ENCODE peak calls at places on chromosome 19, in four cellular contexts. One of them, this sample, is unnamed.
A peak's percentile ranks its signal among the peaks of the same experiment; 100 is the strongest.

GRCh38 chr19:8355631-8356402 is 8.1 kb upstream of the ANGPTL4 start:
- DNase-seq in GM23338: no peak
- DNase-seq in Panc1: peak; percentile 88
- DNase-seq in A549: no peak
- DNase-seq in this sample: peak; percentile 49

GRCh38 chr19:11578342-11579142 is 1.1 kb upstream of the ACP5 start:
- DNase-seq in GM23338: peak; percentile 67
- DNase-seq in Panc1: no peak
- DNase-seq in A549: no peak
- DNase-seq in this sample: peak; percentile 45

GRCh38 chr19:33333615-33334014 is 31.3 kb upstream of the CEBPA start:
- DNase-seq in GM23338: no peak
- DNase-seq in Panc1: no peak
- DNase-seq in A549: no peak
- DNase-seq in this sample: no peak

GRCh38 chr19:7681336-7682174 is 922 bp downstream of the TRAPPC5 start:
- DNase-seq in GM23338: peak; percentile 97
- DNase-seq in Panc1: no peak
- DNase-seq in A549: peak; percentile 79
- DNase-seq in this sample: peak; percentile 100

GRCh38 chr19:19528721-19529490 is at the start of gene YJEFN3:
- DNase-seq in GM23338: peak; percentile 86
- DNase-seq in Panc1: no peak
- DNase-seq in A549: no peak
- DNase-seq in this sample: no peak

GRCh38 chr19:8174706-8175105 is 25.3 kb upstream of the FBN3 start:
- DNase-seq in GM23338: no peak
- DNase-seq in Panc1: no peak
- DNase-seq in A549: no peak
- DNase-seq in this sample: no peak

GRCh38 chr19:5337886-5338595 is 2.6 kb downstream of the PTPRS start:
- DNase-seq in GM23338: no peak
- DNase-seq in Panc1: no peak
- DNase-seq in A549: no peak
- DNase-seq in this sample: no peak

GRCh38 chr19:9818734-9819589 is at the start of gene FBXL12:
- DNase-seq in GM23338: peak; percentile 100
- DNase-seq in Panc1: peak; percentile 85
- DNase-seq in A549: peak; percentile 54
- DNase-seq in this sample: peak; percentile 100

DNA sequence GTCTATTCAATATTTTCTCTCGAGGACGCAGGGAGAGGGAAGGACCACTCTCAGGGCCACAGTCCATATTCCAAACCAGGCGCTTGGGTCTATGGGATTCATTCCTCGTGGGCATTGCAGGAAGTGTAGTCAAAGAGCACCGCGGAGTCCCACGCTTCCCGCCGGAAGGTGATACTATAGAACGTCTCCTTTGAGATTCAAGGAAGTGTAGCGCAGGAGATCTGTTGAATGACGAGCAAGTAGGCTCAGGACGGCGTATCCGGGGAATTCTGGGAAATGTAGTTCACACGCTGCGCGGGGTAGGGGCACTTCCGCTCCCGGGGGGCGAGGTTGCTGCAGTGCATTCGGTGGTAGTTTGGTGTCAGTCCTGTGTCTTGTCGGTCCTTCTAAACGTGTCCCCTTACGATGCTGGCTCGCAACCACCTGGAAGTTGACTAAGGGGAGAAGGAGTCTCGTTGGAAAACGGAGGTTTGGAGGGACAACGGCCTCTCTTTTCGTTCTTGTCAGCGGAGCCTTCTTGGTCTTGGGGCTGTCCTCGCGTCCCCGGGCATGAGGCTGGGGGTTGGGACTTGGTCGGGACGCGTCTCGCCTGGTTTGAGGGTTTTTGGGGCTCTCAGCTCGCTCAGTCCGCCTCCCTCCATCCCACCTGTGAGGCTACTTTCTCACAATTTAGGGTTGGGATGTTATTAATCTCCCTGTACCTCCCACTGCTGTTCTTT is at the start of gene ZNF284:
- DNase-seq in GM23338: peak; percentile 97
- DNase-seq in Panc1: no peak
- DNase-seq in A549: peak; percentile 96
- DNase-seq in this sample: peak; percentile 93
- TF ChIP-seq REST in GM23338: no peak
- TF ChIP-seq REST in Panc1: no peak
- TF ChIP-seq REST in A549: no peak
- TF ChIP-seq REST in this sample: peak; percentile 35

DNA sequence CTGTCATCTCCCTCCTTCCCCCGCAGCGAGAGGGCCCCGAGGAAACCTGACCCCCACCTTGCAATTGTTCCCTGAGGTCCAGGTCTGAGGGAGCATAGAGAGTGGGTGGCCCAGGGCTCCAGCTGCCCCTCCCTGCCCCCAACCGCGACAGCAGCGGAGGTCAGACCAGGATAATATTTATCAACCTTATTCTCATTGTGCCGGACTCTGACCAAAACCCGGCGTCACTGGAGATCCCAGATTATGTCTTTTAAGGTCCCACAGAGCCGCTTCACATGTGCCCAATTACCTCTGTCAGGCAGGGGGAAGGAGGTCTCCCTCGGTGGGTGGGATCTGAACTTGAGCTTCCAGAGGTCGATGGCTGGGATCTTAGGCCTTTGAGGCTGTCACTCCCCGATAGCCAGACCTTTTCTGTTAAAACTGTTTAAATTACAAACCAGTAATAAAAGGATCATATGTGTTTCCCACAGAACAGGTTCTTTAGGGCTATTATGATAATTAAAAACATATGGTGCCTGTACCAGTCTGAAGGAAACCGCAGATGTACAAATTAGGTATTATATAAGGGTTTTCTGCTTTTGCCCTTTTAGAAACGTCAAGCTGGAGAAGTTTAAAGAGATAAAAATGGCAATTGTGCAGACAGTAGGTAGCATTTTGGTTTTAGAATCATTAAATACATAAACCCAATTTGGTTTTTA is 195.5 kb downstream of the ZNF536 start:
- DNase-seq in GM23338: no peak
- DNase-seq in Panc1: no peak
- DNase-seq in A549: no peak
- DNase-seq in this sample: no peak
- TF ChIP-seq CTCF in GM23338: no peak
- TF ChIP-seq CTCF in Panc1: no peak
- TF ChIP-seq CTCF in A549: no peak
- TF ChIP-seq CTCF in this sample: no peak

GRCh38 chr19:29431332-29431731 is 94.5 kb upstream of the VSTM2B start:
- DNase-seq in GM23338: no peak
- DNase-seq in Panc1: no peak
- DNase-seq in A549: no peak
- DNase-seq in this sample: no peak
- H3K4me3 ChIP-seq in GM23338: no peak overlapping the region
- H3K4me3 ChIP-seq in Panc1: no peak overlapping the region
- H3K4me3 ChIP-seq in A549: no peak overlapping the region
- H3K4me3 ChIP-seq in this sample: no peak overlapping the region

DNA sequence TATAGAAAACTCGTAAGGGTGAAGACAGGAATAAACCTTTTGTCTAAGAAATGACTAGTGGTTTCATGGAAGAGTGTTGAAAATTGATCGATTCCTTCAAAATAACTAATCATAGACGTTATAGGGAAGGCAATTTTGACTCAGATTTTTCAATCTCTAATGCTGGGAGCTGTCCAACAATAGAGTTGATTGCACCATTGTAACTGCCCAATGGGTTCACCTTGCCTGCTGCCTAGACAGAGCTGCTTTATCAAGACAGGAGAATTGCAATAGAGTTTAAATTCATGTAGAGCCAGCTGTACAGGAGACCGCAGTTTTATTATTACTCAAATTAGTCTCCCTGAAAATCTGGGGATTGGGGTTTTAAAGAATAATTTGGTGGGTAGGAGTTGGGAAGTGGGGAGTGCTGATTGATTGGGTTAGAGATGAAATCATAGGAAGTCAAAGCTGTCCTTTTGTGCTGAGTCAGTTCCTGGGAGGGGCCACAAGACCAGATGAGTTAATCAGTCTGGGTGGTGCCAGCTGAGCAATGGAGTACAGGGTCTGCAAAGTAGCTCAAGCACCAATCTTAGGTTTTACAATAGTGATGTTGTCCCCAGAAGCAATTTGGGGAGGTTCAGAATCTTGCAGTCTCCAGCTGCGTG is 16.8 kb upstream of the ADGRE2 start:
- DNase-seq in GM23338: no peak
- DNase-seq in Panc1: no peak
- DNase-seq in A549: no peak
- DNase-seq in this sample: no peak
- TF ChIP-seq REST in GM23338: peak; percentile 40
- TF ChIP-seq REST in Panc1: no peak
- TF ChIP-seq REST in A549: no peak
- TF ChIP-seq REST in this sample: peak; percentile 85

DNA sequence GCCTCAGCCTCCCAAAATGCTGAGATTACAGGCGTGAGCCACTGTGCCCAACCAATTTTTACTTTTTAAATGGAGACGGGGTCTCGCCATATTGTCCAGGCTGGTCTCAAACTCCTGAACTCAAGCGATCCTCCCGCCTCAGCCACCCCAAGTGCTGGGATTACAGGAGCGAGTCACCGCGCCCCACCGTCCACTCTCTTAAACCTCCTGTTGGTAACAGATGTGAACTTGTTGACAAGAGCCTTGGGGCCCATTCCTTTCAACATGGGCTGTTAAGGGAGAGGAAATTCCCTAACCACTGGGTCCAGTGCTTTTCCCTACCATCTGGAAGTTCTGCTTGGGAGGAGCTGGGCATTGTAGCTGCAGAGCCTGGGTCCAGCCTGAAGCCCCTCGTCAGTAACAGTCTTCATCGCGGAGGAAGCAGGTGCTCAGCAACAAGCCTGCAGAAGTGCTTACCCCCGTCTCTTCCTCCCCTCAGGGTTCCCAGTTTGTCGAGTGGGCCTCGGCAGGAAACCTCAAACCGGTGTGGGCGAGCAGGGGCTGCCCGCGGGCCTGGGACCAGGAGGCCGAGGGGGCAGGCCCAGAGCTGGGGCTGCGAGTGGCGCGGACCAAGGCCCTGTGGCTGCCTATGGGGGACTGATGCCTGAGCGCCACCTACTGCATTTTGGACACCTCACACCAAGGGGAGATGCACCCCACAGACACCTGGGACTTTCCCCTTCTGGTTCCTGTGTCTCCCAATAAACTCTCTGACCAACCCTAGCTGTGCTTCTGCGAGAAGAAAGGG is 4.0 kb upstream of the FLT3LG start:
- DNase-seq in GM23338: peak; percentile 53
- DNase-seq in Panc1: no peak
- DNase-seq in A549: no peak
- DNase-seq in this sample: no peak
- TF ChIP-seq CTCF in GM23338: peak; percentile 69
- TF ChIP-seq CTCF in Panc1: no peak
- TF ChIP-seq CTCF in A549: peak; percentile 37
- TF ChIP-seq CTCF in this sample: no peak

GRCh38 chr19:1073063-1073955 is 6.3 kb downstream of the ARHGAP45 start:
- DNase-seq in GM23338: no peak
- DNase-seq in Panc1: no peak
- DNase-seq in A549: no peak
- DNase-seq in this sample: no peak

GRCh38 chr19:1072371-1073015 is 5.5 kb downstream of the ARHGAP45 start:
- DNase-seq in GM23338: no peak
- DNase-seq in Panc1: no peak
- DNase-seq in A549: no peak
- DNase-seq in this sample: no peak

GRCh38 chr19:1069009-1069779 is 2.2 kb downstream of the ARHGAP45 start:
- DNase-seq in GM23338: no peak
- DNase-seq in Panc1: no peak
- DNase-seq in A549: no peak
- DNase-seq in this sample: peak; percentile 90

GRCh38 chr19:1070576-1070930 is 3.6 kb downstream of the ARHGAP45 start:
- DNase-seq in GM23338: peak; percentile 86
- DNase-seq in Panc1: no peak
- DNase-seq in A549: no peak
- DNase-seq in this sample: no peak

DNA sequence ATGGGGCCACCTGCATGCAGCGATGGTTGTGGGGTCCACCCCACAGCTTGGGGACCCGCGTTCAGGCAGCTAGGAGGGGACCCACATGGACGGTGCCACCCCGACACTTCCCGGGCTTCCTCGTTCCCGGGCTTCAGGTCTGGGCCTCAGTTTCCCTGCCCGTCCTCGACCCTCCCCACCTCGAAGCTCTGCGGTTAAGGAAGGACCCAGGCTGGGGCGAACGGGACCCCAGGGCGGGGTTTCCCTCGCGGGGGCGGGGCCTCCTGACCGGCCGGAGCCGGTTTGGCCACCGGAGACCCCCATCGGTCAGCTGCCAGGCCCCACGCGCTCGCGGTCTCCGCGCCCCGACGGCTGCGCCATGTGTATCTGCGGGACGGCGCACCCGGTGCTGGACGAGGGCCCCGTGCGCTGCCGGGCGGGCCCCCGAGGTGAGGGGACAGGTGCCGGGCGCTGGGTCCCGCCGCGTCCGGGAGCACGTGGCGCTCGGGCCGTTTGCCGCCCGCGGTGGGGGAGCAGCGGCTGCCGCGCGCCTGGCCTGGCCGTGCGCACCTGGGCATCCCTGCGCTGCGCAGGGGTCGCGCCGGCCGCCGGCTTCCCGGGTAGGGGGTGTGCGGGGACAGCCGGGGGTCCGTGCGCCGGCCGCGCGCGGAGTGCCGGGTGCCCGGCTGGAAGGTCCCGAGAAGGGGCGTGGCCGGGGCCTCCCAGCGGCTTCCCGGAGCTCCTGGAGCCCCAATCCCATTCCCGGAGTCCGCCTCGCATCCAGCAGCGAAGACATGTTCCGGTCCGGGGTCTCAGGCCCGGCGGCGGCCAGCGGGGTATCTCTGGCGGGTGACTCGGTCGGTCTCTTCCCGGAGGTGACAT is 4.2 kb downstream of the ARHGAP45 start:
- DNase-seq in GM23338: peak; percentile 80
- DNase-seq in Panc1: no peak
- DNase-seq in A549: no peak
- DNase-seq in this sample: no peak
- H3K4me3 ChIP-seq in GM23338: peak overlapping the region; percentile 63
- H3K4me3 ChIP-seq in Panc1: no peak overlapping the region
- H3K4me3 ChIP-seq in A549: no peak overlapping the region
- H3K4me3 ChIP-seq in this sample: no peak overlapping the region